ENCODE peak calls at places on chromosomes 12 and 14, in ten cellular contexts. W, P, I, Y, A, O, Q, L, Z and T are unnamed samples. For H3K4me1 and H3K9me3, the result is how much of the 10 kb centered on the place peaks cover.

GRCh38 chr12:95909871-95910270 is 32.5 kb downstream of the CCDC38 start:
- DNase-seq in W (no peak), P (no peak), I (no peak), Y (no peak), A (no peak), O (no peak), Q (no peak), L (no peak), Z (no peak), T (no peak)

GRCh38 chr12:22684124-22684523 is 59.2 kb downstream of the ETNK1 start:
- DNase-seq in W (no peak), P (no peak), I (no peak), Y (no peak), A (no peak), O (no peak), Q (no peak), L (no peak), Z (no peak), T (no peak)

GRCh38 chr12:63846249-63846967 is 1.9 kb downstream of the SRGAP1 start:
- DNase-seq in W (no peak), P (no peak), I (no peak), Y (no peak), A (no peak), O (no peak), Q (no peak), L (no peak), Z (no peak), T (peak)

GRCh38 chr14:54364555-54365415 is 32.0 kb upstream of the CDKN3 start:
- DNase-seq in W (no peak), P (no peak), I (peak), Y (peak), A (no peak), O (no peak), Q (no peak), L (no peak), Z (no peak), T (no peak)

GRCh38 chr14:100850841-100851585 is 25.1 kb downstream of the MEG3 start:
- DNase-seq in W (peak), P (peak), I (peak), Y (peak), A (peak), O (peak), Q (peak), L (peak), Z (no peak), T (peak)

GRCh38 chr12:124774462-124775167 is 89.0 kb downstream of the SCARB1 start:
- DNase-seq in W (no peak), P (peak), I (no peak), Y (peak), A (no peak), O (no peak), Q (no peak), L (no peak), Z (no peak), T (peak)

GRCh38 chr14:90194706-90195105 is 61.6 kb upstream of the PSMC1 start:
- DNase-seq in W (no peak), P (no peak), I (no peak), Y (no peak), A (no peak), O (no peak), Q (no peak), L (no peak), Z (no peak), T (no peak)

GRCh38 chr12:68406134-68406576 is 74.0 kb upstream of the MDM1 start:
- DNase-seq in W (peak), P (no peak), I (peak), Y (peak), A (peak), O (peak), Q (peak), L (no peak), Z (no peak), T (no peak)

GRCh38 chr12:89370850-89371249 is 18.5 kb upstream of the DUSP6 start:
- DNase-seq in W (no peak), P (no peak), I (peak), Y (peak), A (no peak), O (no peak), Q (no peak), L (no peak), Z (no peak), T (no peak)

DNA sequence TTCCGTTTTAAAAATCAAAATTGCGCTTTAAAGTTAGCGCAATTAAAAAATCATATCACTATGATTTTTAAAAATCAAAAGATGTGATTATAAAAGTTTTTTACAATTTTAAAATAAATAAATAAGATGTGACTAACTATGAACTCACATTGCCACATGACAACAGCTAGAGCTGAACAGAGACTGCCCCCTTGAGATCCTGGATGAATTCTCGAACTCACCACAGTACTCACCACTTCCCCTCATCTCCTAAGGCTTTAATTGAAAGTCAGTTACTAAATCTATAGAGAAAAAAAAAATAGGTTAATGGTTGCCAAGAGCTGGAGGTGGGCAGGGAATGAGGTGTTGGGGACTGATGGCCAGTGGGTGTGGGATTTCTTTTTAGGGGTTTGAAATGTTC is 384.2 kb downstream of the ZFP36L1 start:
- DNase-seq in W (no peak), P (peak), I (no peak), Y (peak), A (no peak), O (no peak), Q (no peak), L (no peak), Z (no peak), T (no peak)
- H3K4me1 ChIP-seq in W (under half), P (under half), I (under half), Y (under half), A (under half), O (under half), Q (under half), L (under half), Z (under half), T (under half)

GRCh38 chr14:28083456-28083855 is 683.1 kb upstream of the FOXG1 start:
- DNase-seq in W (no peak), P (no peak), I (no peak), Y (no peak), A (no peak), O (no peak), Q (no peak), L (no peak), Z (no peak), T (no peak)
- H3K9me3 ChIP-seq in W (under half), P (under half), I (under half), Y (under half), A (under half), O (under half), Q (under half), L (under half), Z (under half), T (under half)

DNA sequence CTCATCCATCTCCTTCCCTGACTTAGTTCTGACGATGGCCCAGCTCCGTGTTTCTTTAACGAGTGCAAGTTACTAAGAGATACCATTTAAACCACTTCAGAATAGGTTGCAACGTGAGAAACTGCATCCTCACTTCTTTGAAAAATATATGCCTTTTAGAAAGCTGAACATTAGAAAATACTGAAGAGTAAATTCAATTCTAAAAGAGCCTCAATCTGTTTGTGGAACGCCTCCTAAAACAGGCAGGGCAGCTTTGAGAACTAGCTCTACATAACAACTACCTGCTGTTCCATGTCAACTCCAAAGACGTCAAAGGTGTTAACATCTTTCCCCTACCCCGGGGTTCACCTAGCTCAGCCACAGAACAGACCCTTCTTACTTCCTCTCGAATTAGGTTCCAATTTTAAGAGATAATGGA is 3.5 kb downstream of the BHLHE41 start:
- DNase-seq in W (no peak), P (no peak), I (no peak), Y (no peak), A (no peak), O (no peak), Q (no peak), L (no peak), Z (no peak), T (no peak)
- H3K4me3 ChIP-seq in W (peak), P (no peak), I (no peak), Y (no peak), A (no peak), O (peak), Q (no peak), L (peak), Z (no peak), T (no peak)

GRCh38 chr12:57548488-57548887 is 1.4 kb upstream of the KIF5A start:
- DNase-seq in W (no peak), P (no peak), I (no peak), Y (no peak), A (no peak), O (no peak), Q (no peak), L (no peak), Z (no peak), T (no peak)
- H3K4me1 ChIP-seq in W (under half), P (under half), I (under half), Y (under half), A (under half), O (under half), Q (under half), L (under half), Z (under half), T (under half)

GRCh38 chr12:117441751-117442150 is 80.3 kb upstream of the NOS1 start:
- DNase-seq in W (no peak), P (no peak), I (peak), Y (peak), A (no peak), O (no peak), Q (no peak), L (no peak), Z (no peak), T (no peak)
- H3K9me3 ChIP-seq in W (under half), P (under half), I (under half), Y (under half), A (under half), O (under half), Q (under half), L (under half), Z (under half), T (under half)

DNA sequence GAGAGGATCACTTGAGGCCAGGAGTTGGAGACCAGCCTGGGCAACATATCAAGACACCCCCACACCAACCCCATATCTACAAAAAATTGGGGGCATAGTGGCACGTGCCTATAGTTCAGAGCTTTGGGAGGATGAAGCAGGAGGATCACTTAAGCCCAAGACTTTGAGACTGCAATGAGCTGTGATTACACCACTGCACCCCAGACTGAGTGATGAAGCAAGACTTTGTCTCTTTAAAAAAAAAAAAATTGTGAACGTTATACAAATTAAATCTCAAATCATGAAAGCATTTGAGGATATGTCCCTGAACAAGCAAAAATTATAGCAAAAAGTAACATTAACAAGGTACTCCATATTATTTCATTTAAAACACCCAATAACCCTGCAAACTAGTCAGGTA is 2.9 kb downstream of the LRP6 start:
- DNase-seq in W (no peak), P (no peak), I (no peak), Y (no peak), A (no peak), O (no peak), Q (no peak), L (no peak), Z (no peak), T (no peak)
- H3K4me3 ChIP-seq in W (peak), P (no peak), I (no peak), Y (no peak), A (peak), O (peak), Q (no peak), L (no peak), Z (no peak), T (no peak)

DNA sequence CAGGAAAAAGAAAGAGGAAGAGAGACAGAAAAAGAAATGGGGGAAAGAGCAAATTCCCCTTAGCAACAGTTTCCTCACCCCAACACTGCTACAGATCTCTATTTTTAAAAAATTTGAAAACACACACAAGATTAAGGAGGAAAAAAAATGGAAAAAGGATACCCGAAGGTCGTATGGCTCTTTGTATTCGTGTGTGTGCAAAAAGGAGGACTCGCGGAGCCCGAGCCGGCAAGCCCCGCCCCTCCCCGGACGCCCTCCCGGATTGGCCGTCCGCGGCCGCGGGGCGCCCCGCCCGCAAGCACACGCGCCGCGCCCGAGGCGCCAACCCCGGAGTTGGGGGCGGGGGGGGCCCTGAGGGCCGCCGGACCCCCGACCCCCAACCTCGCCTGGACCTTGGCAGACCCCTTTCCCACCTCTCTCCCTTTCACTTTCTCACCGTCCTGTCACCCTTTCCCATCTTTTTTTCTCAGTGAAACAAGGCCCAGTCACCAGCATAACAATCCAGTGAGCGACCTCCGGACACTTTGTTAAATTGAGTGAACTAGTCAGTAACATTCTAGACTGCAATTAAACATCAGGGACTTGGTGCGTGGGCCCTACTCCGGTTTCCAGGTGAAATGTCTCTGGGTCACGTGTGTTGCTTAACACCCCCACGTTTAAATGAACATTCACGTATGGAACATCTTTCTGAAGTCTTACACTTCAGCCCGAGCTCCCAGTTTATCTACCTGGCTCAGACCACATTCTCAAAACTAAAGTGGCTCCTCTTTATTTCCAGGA is at the start of gene C14orf93:
- DNase-seq in W (peak), P (peak), I (peak), Y (peak), A (peak), O (peak), Q (peak), L (peak), Z (peak), T (peak)
- H3K4me1 ChIP-seq in W (under half), P (under half), I (under half), Y (under half), A (under half), O (under half), Q (under half), L (under half), Z (under half), T (under half)